ENCODE peak calls at places on chromosomes 1 and 21, in five cellular contexts. One of them, this sample, is unnamed.

GRCh38 chr1:177959793-177960515 is 9.9 kb downstream of the SEC16B start:
- ATAC-seq in CD4-positive, CD25-positive, alpha-beta regulatory T cell: no peak
- ATAC-seq in CD8-positive, alpha-beta T cell: no peak
- ATAC-seq in upper lobe of right lung: no peak
- ATAC-seq in upper lobe of left lung: no peak
- ATAC-seq in this sample: no peak

GRCh38 chr1:200129480-200129879 is 102.0 kb downstream of the NR5A2 start:
- ATAC-seq in CD4-positive, CD25-positive, alpha-beta regulatory T cell: peak
- ATAC-seq in CD8-positive, alpha-beta T cell: peak
- ATAC-seq in upper lobe of right lung: no peak
- ATAC-seq in upper lobe of left lung: no peak
- ATAC-seq in this sample: no peak

GRCh38 chr1:2205191-2205952 is 10.8 kb upstream of the FAAP20 start:
- ATAC-seq in CD4-positive, CD25-positive, alpha-beta regulatory T cell: peak
- ATAC-seq in CD8-positive, alpha-beta T cell: peak
- ATAC-seq in upper lobe of right lung: peak
- ATAC-seq in upper lobe of left lung: peak
- ATAC-seq in this sample: peak

GRCh38 chr1:234998174-234998741 is 130.4 kb downstream of the TOMM20 start:
- ATAC-seq in CD4-positive, CD25-positive, alpha-beta regulatory T cell: no peak
- ATAC-seq in CD8-positive, alpha-beta T cell: no peak
- ATAC-seq in upper lobe of right lung: peak
- ATAC-seq in upper lobe of left lung: peak
- ATAC-seq in this sample: peak

GRCh38 chr1:240189386-240189989 is 97.8 kb downstream of the FMN2 start:
- ATAC-seq in CD4-positive, CD25-positive, alpha-beta regulatory T cell: no peak
- ATAC-seq in CD8-positive, alpha-beta T cell: no peak
- ATAC-seq in upper lobe of right lung: peak
- ATAC-seq in upper lobe of left lung: no peak
- ATAC-seq in this sample: no peak

GRCh38 chr21:27275294-27275927 is 308.5 kb upstream of the ADAMTS5 start:
- ATAC-seq in CD4-positive, CD25-positive, alpha-beta regulatory T cell: no peak
- ATAC-seq in CD8-positive, alpha-beta T cell: no peak
- ATAC-seq in upper lobe of right lung: no peak
- ATAC-seq in upper lobe of left lung: no peak
- ATAC-seq in this sample: peak

GRCh38 chr1:202133016-202133415 is 10.3 kb downstream of the GPR37L1 start:
- ATAC-seq in CD4-positive, CD25-positive, alpha-beta regulatory T cell: no peak
- ATAC-seq in CD8-positive, alpha-beta T cell: no peak
- ATAC-seq in upper lobe of right lung: peak
- ATAC-seq in upper lobe of left lung: peak
- ATAC-seq in this sample: peak

GRCh38 chr1:20080441-20081330 is 10.7 kb downstream of the PLA2G5 start:
- ATAC-seq in CD4-positive, CD25-positive, alpha-beta regulatory T cell: no peak
- ATAC-seq in CD8-positive, alpha-beta T cell: no peak
- ATAC-seq in upper lobe of right lung: peak
- ATAC-seq in upper lobe of left lung: no peak
- ATAC-seq in this sample: no peak

GRCh38 chr1:223007250-223007649 is 135.8 kb downstream of the TLR5 start:
- ATAC-seq in CD4-positive, CD25-positive, alpha-beta regulatory T cell: no peak
- ATAC-seq in CD8-positive, alpha-beta T cell: no peak
- ATAC-seq in upper lobe of right lung: peak
- ATAC-seq in upper lobe of left lung: peak
- ATAC-seq in this sample: no peak

GRCh38 chr1:27597036-27597435 is 6.9 kb downstream of the AHDC1 start:
- ATAC-seq in CD4-positive, CD25-positive, alpha-beta regulatory T cell: peak
- ATAC-seq in CD8-positive, alpha-beta T cell: no peak
- ATAC-seq in upper lobe of right lung: no peak
- ATAC-seq in upper lobe of left lung: no peak
- ATAC-seq in this sample: no peak

GRCh38 chr1:91226741-91227140 is 177.9 kb downstream of the HFM1 start:
- ATAC-seq in CD4-positive, CD25-positive, alpha-beta regulatory T cell: no peak
- ATAC-seq in CD8-positive, alpha-beta T cell: no peak
- ATAC-seq in upper lobe of right lung: no peak
- ATAC-seq in upper lobe of left lung: no peak
- ATAC-seq in this sample: no peak

GRCh38 chr1:21700094-21700493 is 30.9 kb upstream of the RAP1GAP start:
- ATAC-seq in CD4-positive, CD25-positive, alpha-beta regulatory T cell: no peak
- ATAC-seq in CD8-positive, alpha-beta T cell: no peak
- ATAC-seq in upper lobe of right lung: no peak
- ATAC-seq in upper lobe of left lung: no peak
- ATAC-seq in this sample: no peak

GRCh38 chr1:26838474-26839338 is 12.2 kb downstream of the ZDHHC18 start:
- ATAC-seq in CD4-positive, CD25-positive, alpha-beta regulatory T cell: peak
- ATAC-seq in CD8-positive, alpha-beta T cell: peak
- ATAC-seq in upper lobe of right lung: peak
- ATAC-seq in upper lobe of left lung: no peak
- ATAC-seq in this sample: no peak

GRCh38 chr21:22961248-22961647 is 1963.0 kb downstream of the NCAM2 start:
- ATAC-seq in CD4-positive, CD25-positive, alpha-beta regulatory T cell: no peak
- ATAC-seq in CD8-positive, alpha-beta T cell: no peak
- ATAC-seq in upper lobe of right lung: no peak
- ATAC-seq in upper lobe of left lung: no peak
- ATAC-seq in this sample: no peak

GRCh38 chr1:89516055-89516454 is 8.6 kb upstream of the LRRC8B start:
- ATAC-seq in CD4-positive, CD25-positive, alpha-beta regulatory T cell: no peak
- ATAC-seq in CD8-positive, alpha-beta T cell: no peak
- ATAC-seq in upper lobe of right lung: no peak
- ATAC-seq in upper lobe of left lung: no peak
- ATAC-seq in this sample: no peak

GRCh38 chr1:52631759-52632331 is 1.1 kb upstream of the SHISAL2A start:
- ATAC-seq in CD4-positive, CD25-positive, alpha-beta regulatory T cell: no peak
- ATAC-seq in CD8-positive, alpha-beta T cell: no peak
- ATAC-seq in upper lobe of right lung: peak
- ATAC-seq in upper lobe of left lung: no peak
- ATAC-seq in this sample: no peak

GRCh38 chr1:169884616-169885015 is 9.1 kb downstream of the SCYL3 start:
- ATAC-seq in CD4-positive, CD25-positive, alpha-beta regulatory T cell: no peak
- ATAC-seq in CD8-positive, alpha-beta T cell: no peak
- ATAC-seq in upper lobe of right lung: no peak
- ATAC-seq in upper lobe of left lung: no peak
- ATAC-seq in this sample: no peak

GRCh38 chr1:206784471-206784903 is 12.2 kb upstream of the IL10 start:
- ATAC-seq in CD4-positive, CD25-positive, alpha-beta regulatory T cell: peak
- ATAC-seq in CD8-positive, alpha-beta T cell: peak
- ATAC-seq in upper lobe of right lung: no peak
- ATAC-seq in upper lobe of left lung: no peak
- ATAC-seq in this sample: no peak

GRCh38 chr1:241482761-241483250 is 36.7 kb downstream of the FH start:
- ATAC-seq in CD4-positive, CD25-positive, alpha-beta regulatory T cell: no peak
- ATAC-seq in CD8-positive, alpha-beta T cell: no peak
- ATAC-seq in upper lobe of right lung: no peak
- ATAC-seq in upper lobe of left lung: no peak
- ATAC-seq in this sample: no peak

GRCh38 chr1:99644302-99645004 is 1.5 kb upstream of the PALMD start:
- ATAC-seq in CD4-positive, CD25-positive, alpha-beta regulatory T cell: no peak
- ATAC-seq in CD8-positive, alpha-beta T cell: no peak
- ATAC-seq in upper lobe of right lung: no peak
- ATAC-seq in upper lobe of left lung: no peak
- ATAC-seq in this sample: no peak

GRCh38 chr1:99646885-99647284 is 972 bp downstream of the PALMD start:
- ATAC-seq in CD4-positive, CD25-positive, alpha-beta regulatory T cell: no peak
- ATAC-seq in CD8-positive, alpha-beta T cell: no peak
- ATAC-seq in upper lobe of right lung: no peak
- ATAC-seq in upper lobe of left lung: no peak
- ATAC-seq in this sample: no peak

GRCh38 chr1:99645199-99645598 is 714 bp upstream of the PALMD start:
- ATAC-seq in CD4-positive, CD25-positive, alpha-beta regulatory T cell: no peak
- ATAC-seq in CD8-positive, alpha-beta T cell: no peak
- ATAC-seq in upper lobe of right lung: peak
- ATAC-seq in upper lobe of left lung: peak
- ATAC-seq in this sample: peak

GRCh38 chr1:99647460-99647859 is 1.5 kb downstream of the PALMD start:
- ATAC-seq in CD4-positive, CD25-positive, alpha-beta regulatory T cell: no peak
- ATAC-seq in CD8-positive, alpha-beta T cell: no peak
- ATAC-seq in upper lobe of right lung: no peak
- ATAC-seq in upper lobe of left lung: no peak
- ATAC-seq in this sample: no peak

DNA sequence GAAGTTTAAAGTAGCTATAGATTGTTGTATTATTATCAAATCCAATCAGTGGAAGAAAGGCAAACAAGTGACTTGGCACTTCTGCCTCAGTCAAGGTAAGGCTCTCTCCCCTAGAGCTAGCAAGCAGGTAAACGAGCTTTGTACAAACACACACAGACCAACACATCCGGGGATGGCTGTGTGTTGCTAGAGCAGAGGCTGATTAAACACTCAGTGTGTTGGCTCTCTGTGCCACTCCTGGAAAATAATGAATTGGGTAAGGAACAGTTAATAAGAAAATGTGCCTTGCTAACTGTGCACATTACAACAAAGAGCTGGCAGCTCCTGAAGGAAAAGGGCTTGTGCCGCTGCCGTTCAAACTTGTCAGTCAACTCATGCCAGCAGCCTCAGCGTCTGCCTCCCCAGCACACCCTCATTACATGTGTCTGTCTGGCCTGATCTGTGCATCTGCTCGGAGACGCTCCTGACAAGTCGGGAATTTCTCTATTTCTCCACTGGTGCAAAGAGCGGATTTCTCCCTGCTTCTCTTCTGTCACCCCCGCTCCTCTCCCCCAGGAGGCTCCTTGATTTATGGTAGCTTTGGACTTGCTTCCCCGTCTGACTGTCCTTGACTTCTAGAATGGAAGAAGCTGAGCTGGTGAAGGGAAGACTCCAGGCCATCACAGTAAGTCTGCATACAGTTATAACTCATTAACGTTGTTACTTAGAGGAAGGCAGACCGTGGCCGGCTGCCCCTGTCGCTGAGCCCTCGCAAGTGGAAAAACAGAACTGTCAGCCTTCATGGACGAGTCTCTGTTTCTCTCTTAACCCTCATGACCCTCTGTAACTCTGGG is at the start of gene PALMD:
- ATAC-seq in CD4-positive, CD25-positive, alpha-beta regulatory T cell: no peak
- ATAC-seq in CD8-positive, alpha-beta T cell: no peak
- ATAC-seq in upper lobe of right lung: peak
- ATAC-seq in upper lobe of left lung: peak
- ATAC-seq in this sample: peak
- H3K4me3 ChIP-seq in CD4-positive, CD25-positive, alpha-beta regulatory T cell: no peak
- H3K4me3 ChIP-seq in CD8-positive, alpha-beta T cell: no peak
- H3K4me3 ChIP-seq in upper lobe of right lung: peak
- H3K4me3 ChIP-seq in upper lobe of left lung: peak
- H3K4me3 ChIP-seq in this sample: peak

DNA sequence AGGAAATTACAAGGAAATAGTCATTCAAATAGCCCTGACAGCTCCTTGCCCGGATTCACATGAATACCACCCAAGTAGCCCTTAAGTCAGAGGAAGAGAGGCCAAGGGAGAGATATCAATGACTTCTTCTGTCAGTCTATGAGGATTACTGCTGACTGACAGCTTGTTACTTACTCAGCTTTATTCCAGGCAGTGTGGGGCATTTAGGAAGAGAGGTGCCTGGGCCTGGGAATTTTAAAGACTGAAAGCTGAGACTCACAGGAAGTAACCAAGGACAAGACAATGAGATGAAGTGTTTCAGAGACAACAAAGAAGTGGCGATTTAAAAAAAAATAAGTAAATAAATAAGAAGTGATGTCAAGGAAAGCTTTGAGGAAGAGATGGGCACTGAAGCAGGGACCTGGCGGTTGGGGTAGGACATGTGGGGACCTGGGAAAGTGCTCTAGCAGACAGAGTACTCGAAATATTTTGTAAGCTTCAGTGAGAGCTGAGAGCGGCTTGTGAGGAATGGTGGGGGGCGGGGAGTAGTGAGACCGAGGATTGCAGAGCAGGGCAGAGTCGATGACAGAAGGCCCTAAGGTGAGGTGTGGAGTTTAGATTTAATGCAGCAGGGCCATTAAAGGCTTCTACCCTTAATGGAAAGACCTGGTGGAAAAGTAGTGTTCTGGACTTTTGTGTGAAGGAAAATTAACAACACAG is 58.9 kb downstream of the ST3GAL3 start:
- ATAC-seq in CD4-positive, CD25-positive, alpha-beta regulatory T cell: no peak
- ATAC-seq in CD8-positive, alpha-beta T cell: no peak
- ATAC-seq in upper lobe of right lung: peak
- ATAC-seq in upper lobe of left lung: peak
- ATAC-seq in this sample: no peak
- H3K4me3 ChIP-seq in CD4-positive, CD25-positive, alpha-beta regulatory T cell: no peak
- H3K4me3 ChIP-seq in CD8-positive, alpha-beta T cell: no peak
- H3K4me3 ChIP-seq in upper lobe of right lung: no peak
- H3K4me3 ChIP-seq in upper lobe of left lung: no peak
- H3K4me3 ChIP-seq in this sample: no peak

GRCh38 chr21:42659416-42660117 is 6.1 kb downstream of the PDE9A start:
- ATAC-seq in CD4-positive, CD25-positive, alpha-beta regulatory T cell: no peak
- ATAC-seq in CD8-positive, alpha-beta T cell: no peak
- ATAC-seq in upper lobe of right lung: no peak
- ATAC-seq in upper lobe of left lung: no peak
- ATAC-seq in this sample: no peak

GRCh38 chr21:42660118-42660470 is 6.7 kb downstream of the PDE9A start:
- ATAC-seq in CD4-positive, CD25-positive, alpha-beta regulatory T cell: no peak
- ATAC-seq in CD8-positive, alpha-beta T cell: no peak
- ATAC-seq in upper lobe of right lung: no peak
- ATAC-seq in upper lobe of left lung: no peak
- ATAC-seq in this sample: no peak

GRCh38 chr21:42657676-42658319 is 4.4 kb downstream of the PDE9A start:
- ATAC-seq in CD4-positive, CD25-positive, alpha-beta regulatory T cell: no peak
- ATAC-seq in CD8-positive, alpha-beta T cell: no peak
- ATAC-seq in upper lobe of right lung: no peak
- ATAC-seq in upper lobe of left lung: no peak
- ATAC-seq in this sample: no peak

GRCh38 chr21:42656872-42657271 is 3.5 kb downstream of the PDE9A start:
- ATAC-seq in CD4-positive, CD25-positive, alpha-beta regulatory T cell: no peak
- ATAC-seq in CD8-positive, alpha-beta T cell: no peak
- ATAC-seq in upper lobe of right lung: no peak
- ATAC-seq in upper lobe of left lung: no peak
- ATAC-seq in this sample: no peak

GRCh38 chr21:42658320-42659105 is 5.1 kb downstream of the PDE9A start:
- ATAC-seq in CD4-positive, CD25-positive, alpha-beta regulatory T cell: no peak
- ATAC-seq in CD8-positive, alpha-beta T cell: no peak
- ATAC-seq in upper lobe of right lung: no peak
- ATAC-seq in upper lobe of left lung: no peak
- ATAC-seq in this sample: no peak
- H3K4me3 ChIP-seq in CD4-positive, CD25-positive, alpha-beta regulatory T cell: no peak
- H3K4me3 ChIP-seq in CD8-positive, alpha-beta T cell: no peak
- H3K4me3 ChIP-seq in upper lobe of right lung: no peak
- H3K4me3 ChIP-seq in upper lobe of left lung: no peak
- H3K4me3 ChIP-seq in this sample: no peak

GRCh38 chr1:247402099-247402706 is 13.8 kb upstream of the NLRP3 start:
- ATAC-seq in CD4-positive, CD25-positive, alpha-beta regulatory T cell: no peak
- ATAC-seq in CD8-positive, alpha-beta T cell: no peak
- ATAC-seq in upper lobe of right lung: peak
- ATAC-seq in upper lobe of left lung: peak
- ATAC-seq in this sample: no peak
- H3K4me3 ChIP-seq in CD4-positive, CD25-positive, alpha-beta regulatory T cell: no peak
- H3K4me3 ChIP-seq in CD8-positive, alpha-beta T cell: no peak
- H3K4me3 ChIP-seq in upper lobe of right lung: no peak
- H3K4me3 ChIP-seq in upper lobe of left lung: no peak
- H3K4me3 ChIP-seq in this sample: no peak

GRCh38 chr1:3898475-3898735 is 1.7 kb downstream of the C1orf174 start:
- ATAC-seq in CD4-positive, CD25-positive, alpha-beta regulatory T cell: no peak
- ATAC-seq in CD8-positive, alpha-beta T cell: no peak
- ATAC-seq in upper lobe of right lung: no peak
- ATAC-seq in upper lobe of left lung: no peak
- ATAC-seq in this sample: no peak
- H3K4me3 ChIP-seq in CD4-positive, CD25-positive, alpha-beta regulatory T cell: no peak
- H3K4me3 ChIP-seq in CD8-positive, alpha-beta T cell: no peak
- H3K4me3 ChIP-seq in upper lobe of right lung: no peak
- H3K4me3 ChIP-seq in upper lobe of left lung: no peak
- H3K4me3 ChIP-seq in this sample: no peak